ENCODE peak calls at places on chromosomes 5 and 9, in nine cellular contexts. E, M, G, Z, T, J, H, K and O are unnamed samples.

GRCh38 chr9:129958771-129959170 is 84.2 kb downstream of the FNBP1 start:
- DNase-seq in E (no peak), M (no peak), G (no peak), Z (no peak), T (no peak), J (no peak), H (no peak), K (no peak), O (no peak)

GRCh38 chr5:154403776-154404387 is 41.9 kb upstream of the SAP30L start:
- DNase-seq in E (no peak), M (no peak), G (no peak), Z (no peak), T (no peak), J (no peak), H (no peak), K (no peak), O (no peak)

GRCh38 chr9:114303977-114304376 is 18.9 kb upstream of the ORM1 start:
- DNase-seq in E (no peak), M (no peak), G (no peak), Z (no peak), T (no peak), J (peak; percentile 11), H (no peak), K (no peak), O (no peak)

GRCh38 chr9:71506821-71507220 is 261.5 kb downstream of the CEMIP2 start:
- DNase-seq in E (peak; percentile 72), M (no peak), G (no peak), Z (no peak), T (no peak), J (no peak), H (peak; percentile 73), K (no peak), O (peak; percentile 17)

GRCh38 chr5:125798311-125798710 is 624.9 kb upstream of the GRAMD2B start:
- DNase-seq in E (peak; percentile 12), M (peak; percentile 5), G (no peak), Z (no peak), T (no peak), J (no peak), H (peak; percentile 23), K (no peak), O (peak; percentile 36)

GRCh38 chr9:112299514-112299913 is 33.9 kb downstream of the PTBP3 start:
- DNase-seq in E (peak; percentile 40), M (no peak), G (no peak), Z (no peak), T (no peak), J (no peak), H (peak; percentile 91), K (no peak), O (peak; percentile 15)

GRCh38 chr9:16884952-16885513 is 14.6 kb upstream of the BNC2 start:
- DNase-seq in E (no peak), M (no peak), G (no peak), Z (no peak), T (no peak), J (no peak), H (no peak), K (no peak), O (peak; percentile 94)

GRCh38 chr5:53433036-53433435 is 47.4 kb upstream of the FST start:
- DNase-seq in E (no peak), M (no peak), G (no peak), Z (no peak), T (no peak), J (no peak), H (no peak), K (no peak), O (no peak)

GRCh38 chr9:849431-849830 is 7.9 kb downstream of the DMRT1 start:
- DNase-seq in E (no peak), M (no peak), G (no peak), Z (no peak), T (no peak), J (no peak), H (no peak), K (no peak), O (no peak)

GRCh38 chr5:174817610-174818009 is 93.2 kb downstream of the MSX2 start:
- DNase-seq in E (no peak), M (no peak), G (no peak), Z (no peak), T (no peak), J (no peak), H (no peak), K (no peak), O (no peak)

GRCh38 chr5:140553657-140554056 is 3.6 kb downstream of the SRA1 start:
- DNase-seq in E (no peak), M (no peak), G (no peak), Z (no peak), T (no peak), J (no peak), H (no peak), K (no peak), O (no peak)

GRCh38 chr5:78364005-78364404 is 3.6 kb downstream of the SCAMP1 start:
- DNase-seq in E (no peak), M (no peak), G (no peak), Z (no peak), T (no peak), J (no peak), H (no peak), K (no peak), O (no peak)